ENCODE peak calls at places on chromosomes 13 and 19, in four cellular contexts. S, P, K and E are unnamed samples.

GRCh38 chr19:30060872-30061556 is 119.0 kb downstream of the URI1 start:
- DNase-seq in S (no peak), P (no peak), K (no peak), E (no peak)

GRCh38 chr13:46345866-46346265 is 41.2 kb downstream of the RUBCNL start:
- DNase-seq in S (peak; percentile 51), P (no peak), K (no peak), E (no peak)

GRCh38 chr13:32917504-32917903 is 98.7 kb upstream of the KL start:
- DNase-seq in S (peak; percentile 49), P (no peak), K (no peak), E (no peak)

GRCh38 chr19:49554701-49555181 is 25.6 kb downstream of the NOSIP start:
- DNase-seq in S (no peak), P (no peak), K (no peak), E (no peak)

GRCh38 chr13:20609145-20609544 is 42.2 kb downstream of the IFT88 start:
- DNase-seq in S (peak; percentile 82), P (no peak), K (peak; percentile 87), E (no peak)

GRCh38 chr13:109873351-109874123 is 87.2 kb upstream of the IRS2 start:
- DNase-seq in S (no peak), P (no peak), K (no peak), E (no peak)

GRCh38 chr19:45408121-45408520 is 1.7 kb downstream of the POLR1G start:
- DNase-seq in S (no peak), P (no peak), K (no peak), E (no peak)

GRCh38 chr19:10740798-10741197 is 22.9 kb downstream of the DNM2 start:
- DNase-seq in S (peak; percentile 18), P (no peak), K (no peak), E (no peak)

GRCh38 chr13:98613591-98613990 is 36.7 kb upstream of the STK24 start:
- DNase-seq in S (no peak), P (no peak), K (no peak), E (no peak)

GRCh38 chr13:35833571-35834305 is 297.4 kb downstream of the DCLK1 start:
- DNase-seq in S (no peak), P (no peak), K (no peak), E (no peak)

GRCh38 chr13:89514534-89515312 is 1832.8 kb upstream of the MIR17HG start:
- DNase-seq in S (peak; percentile 4), P (no peak), K (peak; percentile 83), E (peak; percentile 92)

GRCh38 chr13:34767778-34768177 is 174.3 kb upstream of the NBEA start:
- DNase-seq in S (no peak), P (no peak), K (no peak), E (no peak)

GRCh38 chr13:36353001-36353400 is 6.8 kb upstream of the SPART start:
- DNase-seq in S (peak; percentile 47), P (no peak), K (no peak), E (no peak)

GRCh38 chr19:18763674-18764590 is 27.2 kb downstream of the COMP start:
- DNase-seq in S (peak; percentile 22), P (no peak), K (no peak), E (no peak)

GRCh38 chr19:472005-472858 is 11.4 kb upstream of the SHC2 start:
- DNase-seq in S (no peak), P (no peak), K (no peak), E (no peak)

GRCh38 chr19:35436477-35437141 is 11.4 kb upstream of the FFAR2 start:
- DNase-seq in S (peak; percentile 69), P (no peak), K (peak; percentile 63), E (no peak)

GRCh38 chr19:39858541-39858940 is 12.4 kb upstream of the FBL start:
- DNase-seq in S (no peak), P (no peak), K (no peak), E (no peak)